ENCODE peak calls at places on chromosomes 3 and 15, in five cellular contexts. One of them, this sample, is unnamed.
A peak's percentile ranks its signal among the peaks of the same experiment; 100 is the strongest.

GRCh38 chr3:154304116-154304786 is 20.0 kb downstream of the DHX36 start:
- DNase-seq in spleen: no peak
- DNase-seq in CD4-positive, CD25-positive, alpha-beta regulatory T cell: no peak
- DNase-seq in breast epithelium: no peak
- DNase-seq in PC-3: no peak
- DNase-seq in this sample: no peak

GRCh38 chr3:169345662-169346331 is 317.7 kb downstream of the MECOM start:
- DNase-seq in spleen: no peak
- DNase-seq in CD4-positive, CD25-positive, alpha-beta regulatory T cell: no peak
- DNase-seq in breast epithelium: no peak
- DNase-seq in PC-3: no peak
- DNase-seq in this sample: no peak

GRCh38 chr3:126256256-126256655 is 75.9 kb upstream of the ALDH1L1 start:
- DNase-seq in spleen: no peak
- DNase-seq in CD4-positive, CD25-positive, alpha-beta regulatory T cell: no peak
- DNase-seq in breast epithelium: no peak
- DNase-seq in PC-3: peak; percentile 5
- DNase-seq in this sample: no peak

GRCh38 chr15:92611150-92611549 is 44.4 kb downstream of the FAM174B start:
- DNase-seq in spleen: no peak
- DNase-seq in CD4-positive, CD25-positive, alpha-beta regulatory T cell: no peak
- DNase-seq in breast epithelium: no peak
- DNase-seq in PC-3: no peak
- DNase-seq in this sample: no peak

GRCh38 chr3:69186575-69187093 is 64.2 kb upstream of the LMOD3 start:
- DNase-seq in spleen: no peak
- DNase-seq in CD4-positive, CD25-positive, alpha-beta regulatory T cell: no peak
- DNase-seq in breast epithelium: no peak
- DNase-seq in PC-3: no peak
- DNase-seq in this sample: no peak

GRCh38 chr3:148943531-148944200 is 47.7 kb upstream of the GYG1 start:
- DNase-seq in spleen: no peak
- DNase-seq in CD4-positive, CD25-positive, alpha-beta regulatory T cell: no peak
- DNase-seq in breast epithelium: no peak
- DNase-seq in PC-3: peak; percentile 93
- DNase-seq in this sample: no peak

GRCh38 chr3:49601358-49602048 is 47.2 kb downstream of the BSN start:
- DNase-seq in spleen: no peak
- DNase-seq in CD4-positive, CD25-positive, alpha-beta regulatory T cell: no peak
- DNase-seq in breast epithelium: no peak
- DNase-seq in PC-3: no peak
- DNase-seq in this sample: no peak

GRCh38 chr15:70410371-70410975 is 312.8 kb upstream of the TLE3 start:
- DNase-seq in spleen: no peak
- DNase-seq in CD4-positive, CD25-positive, alpha-beta regulatory T cell: no peak
- DNase-seq in breast epithelium: no peak
- DNase-seq in PC-3: no peak
- DNase-seq in this sample: no peak

GRCh38 chr15:46442901-46443590 is 808.2 kb downstream of the SQOR start:
- DNase-seq in spleen: no peak
- DNase-seq in CD4-positive, CD25-positive, alpha-beta regulatory T cell: no peak
- DNase-seq in breast epithelium: no peak
- DNase-seq in PC-3: no peak
- DNase-seq in this sample: no peak

GRCh38 chr15:91995146-91995545 is 141.6 kb downstream of the SLCO3A1 start:
- DNase-seq in spleen: no peak
- DNase-seq in CD4-positive, CD25-positive, alpha-beta regulatory T cell: no peak
- DNase-seq in breast epithelium: no peak
- DNase-seq in PC-3: no peak
- DNase-seq in this sample: no peak

GRCh38 chr15:45457215-45457614 is 65.3 kb downstream of the SLC30A4 start:
- DNase-seq in spleen: no peak
- DNase-seq in CD4-positive, CD25-positive, alpha-beta regulatory T cell: no peak
- DNase-seq in breast epithelium: no peak
- DNase-seq in PC-3: no peak
- DNase-seq in this sample: no peak

GRCh38 chr15:44087578-44088190 is 107.4 kb downstream of the FRMD5 start:
- DNase-seq in spleen: no peak
- DNase-seq in CD4-positive, CD25-positive, alpha-beta regulatory T cell: no peak
- DNase-seq in breast epithelium: no peak
- DNase-seq in PC-3: peak; percentile 90
- DNase-seq in this sample: no peak

GRCh38 chr3:56375654-56376053 is 92.6 kb downstream of the ERC2 start:
- DNase-seq in spleen: no peak
- DNase-seq in CD4-positive, CD25-positive, alpha-beta regulatory T cell: no peak
- DNase-seq in breast epithelium: no peak
- DNase-seq in PC-3: no peak
- DNase-seq in this sample: no peak

GRCh38 chr15:82810863-82811421 is 1.5 kb downstream of the WHAMM start:
- DNase-seq in spleen: no peak
- DNase-seq in CD4-positive, CD25-positive, alpha-beta regulatory T cell: peak; percentile 51
- DNase-seq in breast epithelium: no peak
- DNase-seq in PC-3: peak; percentile 10
- DNase-seq in this sample: no peak

GRCh38 chr15:64893481-64894394 is 18.0 kb upstream of the ANKDD1A start:
- DNase-seq in spleen: peak; percentile 98
- DNase-seq in CD4-positive, CD25-positive, alpha-beta regulatory T cell: peak; percentile 93
- DNase-seq in breast epithelium: peak; percentile 81
- DNase-seq in PC-3: peak; percentile 40
- DNase-seq in this sample: peak; percentile 97

GRCh38 chr15:79593119-79593869 is 161.2 kb downstream of the MINAR1 start:
- DNase-seq in spleen: no peak
- DNase-seq in CD4-positive, CD25-positive, alpha-beta regulatory T cell: no peak
- DNase-seq in breast epithelium: no peak
- DNase-seq in PC-3: peak; percentile 42
- DNase-seq in this sample: no peak

GRCh38 chr3:38190481-38190881 is 25.1 kb downstream of the OXSR1 start:
- DNase-seq in spleen: no peak
- DNase-seq in CD4-positive, CD25-positive, alpha-beta regulatory T cell: no peak
- DNase-seq in breast epithelium: no peak
- DNase-seq in PC-3: no peak
- DNase-seq in this sample: no peak

GRCh38 chr3:134799393-134799792 is 4.3 kb downstream of the EPHB1 start:
- DNase-seq in spleen: no peak
- DNase-seq in CD4-positive, CD25-positive, alpha-beta regulatory T cell: no peak
- DNase-seq in breast epithelium: no peak
- DNase-seq in PC-3: peak; percentile 1
- DNase-seq in this sample: no peak

GRCh38 chr3:52346623-52347530 is 30.8 kb downstream of the DNAH1 start:
- DNase-seq in spleen: no peak
- DNase-seq in CD4-positive, CD25-positive, alpha-beta regulatory T cell: no peak
- DNase-seq in breast epithelium: no peak
- DNase-seq in PC-3: peak; percentile 24
- DNase-seq in this sample: no peak

GRCh38 chr3:40546811-40547210 is 22.1 kb downstream of the ZNF621 start:
- DNase-seq in spleen: no peak
- DNase-seq in CD4-positive, CD25-positive, alpha-beta regulatory T cell: no peak
- DNase-seq in breast epithelium: no peak
- DNase-seq in PC-3: peak; percentile 31
- DNase-seq in this sample: no peak

GRCh38 chr15:28125673-28126651 is 26.8 kb upstream of the OCA2 start:
- DNase-seq in spleen: no peak
- DNase-seq in CD4-positive, CD25-positive, alpha-beta regulatory T cell: no peak
- DNase-seq in breast epithelium: no peak
- DNase-seq in PC-3: peak; percentile 74
- DNase-seq in this sample: no peak

GRCh38 chr3:34254285-34254684 is 455.9 kb downstream of the PDCD6IP start:
- DNase-seq in spleen: no peak
- DNase-seq in CD4-positive, CD25-positive, alpha-beta regulatory T cell: no peak
- DNase-seq in breast epithelium: no peak
- DNase-seq in PC-3: no peak
- DNase-seq in this sample: no peak

GRCh38 chr15:63880744-63881143 is 47.0 kb upstream of the HERC1 start:
- DNase-seq in spleen: no peak
- DNase-seq in CD4-positive, CD25-positive, alpha-beta regulatory T cell: no peak
- DNase-seq in breast epithelium: no peak
- DNase-seq in PC-3: no peak
- DNase-seq in this sample: no peak

GRCh38 chr15:97730315-97730714 is 230.2 kb upstream of the ARRDC4 start:
- DNase-seq in spleen: no peak
- DNase-seq in CD4-positive, CD25-positive, alpha-beta regulatory T cell: no peak
- DNase-seq in breast epithelium: no peak
- DNase-seq in PC-3: no peak
- DNase-seq in this sample: no peak
- H3K27me3 ChIP-seq in spleen: no peaks in the 10 kb centered on the region
- H3K27me3 ChIP-seq in CD4-positive, CD25-positive, alpha-beta regulatory T cell: no peaks in the 10 kb centered on the region
- H3K27me3 ChIP-seq in breast epithelium: no peaks in the 10 kb centered on the region
- H3K27me3 ChIP-seq in PC-3: peaks cover 60% of the 10 kb centered on the region
- H3K27me3 ChIP-seq in this sample: no peaks in the 10 kb centered on the region

GRCh38 chr3:9110802-9111201 is 138.6 kb downstream of the SRGAP3 start:
- DNase-seq in spleen: no peak
- DNase-seq in CD4-positive, CD25-positive, alpha-beta regulatory T cell: no peak
- DNase-seq in breast epithelium: no peak
- DNase-seq in PC-3: no peak
- DNase-seq in this sample: no peak
- H3K27ac ChIP-seq in spleen: no peak overlapping the region
- H3K27ac ChIP-seq in CD4-positive, CD25-positive, alpha-beta regulatory T cell: no peak overlapping the region
- H3K27ac ChIP-seq in breast epithelium: no peak overlapping the region
- H3K27ac ChIP-seq in PC-3: no peak overlapping the region
- H3K27ac ChIP-seq in this sample: no peak overlapping the region

GRCh38 chr15:73750441-73750840 is 2.7 kb downstream of the INSYN1 start:
- DNase-seq in spleen: no peak
- DNase-seq in CD4-positive, CD25-positive, alpha-beta regulatory T cell: no peak
- DNase-seq in breast epithelium: no peak
- DNase-seq in PC-3: no peak
- DNase-seq in this sample: no peak
- H3K27me3 ChIP-seq in spleen: no peaks in the 10 kb centered on the region
- H3K27me3 ChIP-seq in CD4-positive, CD25-positive, alpha-beta regulatory T cell: peaks cover 8% of the 10 kb centered on the region
- H3K27me3 ChIP-seq in breast epithelium: no peaks in the 10 kb centered on the region
- H3K27me3 ChIP-seq in PC-3: peaks cover 39% of the 10 kb centered on the region
- H3K27me3 ChIP-seq in this sample: peaks cover 6% of the 10 kb centered on the region

GRCh38 chr3:72298201-72299155 is 513.5 kb upstream of the PROK2 start:
- DNase-seq in spleen: no peak
- DNase-seq in CD4-positive, CD25-positive, alpha-beta regulatory T cell: no peak
- DNase-seq in breast epithelium: no peak
- DNase-seq in PC-3: no peak
- DNase-seq in this sample: no peak
- H3K27ac ChIP-seq in spleen: peak overlapping the region; percentile 64
- H3K27ac ChIP-seq in CD4-positive, CD25-positive, alpha-beta regulatory T cell: no peak overlapping the region
- H3K27ac ChIP-seq in breast epithelium: peak overlapping the region; percentile 48
- H3K27ac ChIP-seq in PC-3: no peak overlapping the region
- H3K27ac ChIP-seq in this sample: peak overlapping the region; percentile 65

GRCh38 chr3:141065841-141066592 is 14.9 kb downstream of the SPSB4 start:
- DNase-seq in spleen: no peak
- DNase-seq in CD4-positive, CD25-positive, alpha-beta regulatory T cell: no peak
- DNase-seq in breast epithelium: no peak
- DNase-seq in PC-3: no peak
- DNase-seq in this sample: peak; percentile 33

GRCh38 chr3:141066593-141066860 is 15.4 kb downstream of the SPSB4 start:
- DNase-seq in spleen: no peak
- DNase-seq in CD4-positive, CD25-positive, alpha-beta regulatory T cell: no peak
- DNase-seq in breast epithelium: no peak
- DNase-seq in PC-3: no peak
- DNase-seq in this sample: peak; percentile 54

GRCh38 chr3:141063831-141064230 is 12.7 kb downstream of the SPSB4 start:
- DNase-seq in spleen: no peak
- DNase-seq in CD4-positive, CD25-positive, alpha-beta regulatory T cell: no peak
- DNase-seq in breast epithelium: no peak
- DNase-seq in PC-3: no peak
- DNase-seq in this sample: peak; percentile 50

GRCh38 chr3:141064255-141064926 is 13.2 kb downstream of the SPSB4 start:
- DNase-seq in spleen: no peak
- DNase-seq in CD4-positive, CD25-positive, alpha-beta regulatory T cell: no peak
- DNase-seq in breast epithelium: no peak
- DNase-seq in PC-3: no peak
- DNase-seq in this sample: peak; percentile 40

GRCh38 chr3:141065258-141065657 is 14.1 kb downstream of the SPSB4 start:
- DNase-seq in spleen: no peak
- DNase-seq in CD4-positive, CD25-positive, alpha-beta regulatory T cell: no peak
- DNase-seq in breast epithelium: no peak
- DNase-seq in PC-3: no peak
- DNase-seq in this sample: peak; percentile 47
- H3K27me3 ChIP-seq in spleen: no peaks in the 10 kb centered on the region
- H3K27me3 ChIP-seq in CD4-positive, CD25-positive, alpha-beta regulatory T cell: peaks cover 2% of the 10 kb centered on the region
- H3K27me3 ChIP-seq in breast epithelium: no peaks in the 10 kb centered on the region
- H3K27me3 ChIP-seq in PC-3: peaks cover 12% of the 10 kb centered on the region
- H3K27me3 ChIP-seq in this sample: no peaks in the 10 kb centered on the region

GRCh38 chr3:73098873-73099272 is 37.4 kb downstream of the EBLN2 start:
- DNase-seq in spleen: no peak
- DNase-seq in CD4-positive, CD25-positive, alpha-beta regulatory T cell: no peak
- DNase-seq in breast epithelium: no peak
- DNase-seq in PC-3: no peak
- DNase-seq in this sample: no peak

GRCh38 chr3:73094127-73094526 is 32.7 kb downstream of the EBLN2 start:
- DNase-seq in spleen: no peak
- DNase-seq in CD4-positive, CD25-positive, alpha-beta regulatory T cell: no peak
- DNase-seq in breast epithelium: no peak
- DNase-seq in PC-3: no peak
- DNase-seq in this sample: no peak

GRCh38 chr3:73096169-73096568 is 34.7 kb downstream of the EBLN2 start:
- DNase-seq in spleen: no peak
- DNase-seq in CD4-positive, CD25-positive, alpha-beta regulatory T cell: no peak
- DNase-seq in breast epithelium: no peak
- DNase-seq in PC-3: no peak
- DNase-seq in this sample: no peak

GRCh38 chr3:73098026-73098425 is 36.6 kb downstream of the EBLN2 start:
- DNase-seq in spleen: no peak
- DNase-seq in CD4-positive, CD25-positive, alpha-beta regulatory T cell: no peak
- DNase-seq in breast epithelium: no peak
- DNase-seq in PC-3: no peak
- DNase-seq in this sample: no peak

GRCh38 chr3:73094951-73095350 is 33.5 kb downstream of the EBLN2 start:
- DNase-seq in spleen: no peak
- DNase-seq in CD4-positive, CD25-positive, alpha-beta regulatory T cell: no peak
- DNase-seq in breast epithelium: no peak
- DNase-seq in PC-3: no peak
- DNase-seq in this sample: no peak
- H3K27ac ChIP-seq in spleen: no peak overlapping the region
- H3K27ac ChIP-seq in CD4-positive, CD25-positive, alpha-beta regulatory T cell: no peak overlapping the region
- H3K27ac ChIP-seq in breast epithelium: no peak overlapping the region
- H3K27ac ChIP-seq in PC-3: no peak overlapping the region
- H3K27ac ChIP-seq in this sample: no peak overlapping the region

DNA sequence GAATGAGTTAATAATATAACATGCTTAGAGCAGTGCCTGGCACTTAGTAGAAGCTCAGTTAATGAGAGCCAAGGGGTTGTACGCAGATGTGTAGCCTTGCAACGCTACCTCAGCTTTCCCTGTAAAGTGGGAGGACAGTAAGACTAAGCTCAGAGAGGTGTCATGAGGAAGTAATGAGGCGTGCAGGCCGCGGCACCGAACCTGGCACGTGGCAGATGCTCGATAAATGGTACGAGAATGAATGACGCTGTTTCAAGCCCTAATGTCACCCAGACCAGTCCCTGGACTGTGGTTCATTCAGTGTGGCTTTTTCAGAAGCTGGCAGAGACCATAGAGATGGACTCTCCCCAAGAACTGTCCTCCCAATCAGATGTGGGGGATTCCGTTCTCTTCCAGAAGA is 21.2 kb downstream of the GRIP2 start:
- DNase-seq in spleen: no peak
- DNase-seq in CD4-positive, CD25-positive, alpha-beta regulatory T cell: no peak
- DNase-seq in breast epithelium: peak; percentile 9
- DNase-seq in PC-3: no peak
- DNase-seq in this sample: peak; percentile 27
- H3K27me3 ChIP-seq in spleen: no peaks in the 10 kb centered on the region
- H3K27me3 ChIP-seq in CD4-positive, CD25-positive, alpha-beta regulatory T cell: no peaks in the 10 kb centered on the region
- H3K27me3 ChIP-seq in breast epithelium: no peaks in the 10 kb centered on the region
- H3K27me3 ChIP-seq in PC-3: no peaks in the 10 kb centered on the region
- H3K27me3 ChIP-seq in this sample: no peaks in the 10 kb centered on the region